ENCODE peak calls at places on chromosome 13, in six cellular contexts. One of them, this sample, is unnamed.

GRCh38 chr13:51643882-51644281 is 59.6 kb downstream of the WDFY2 start:
- DNase-seq in progenitor cell of endocrine pancreas: no peak
- DNase-seq in midbrain: no peak
- DNase-seq in activated T-helper 2 cell treated with anti-CD3 and anti-CD28 coated beads, Interferon-gamma antibody, Interleukin-2, Interleukin-4, amounts not matched to agents 10 μg/mL and 5 μg/mL and 100 μg/mL, durations not matched to agents 14 hours and 24 hours and 36 hours: no peak
- DNase-seq in astrocyte of the spinal cord: peak
- DNase-seq in DMS 273 treated with DMSO at 0.1 percent for 48 hours: no peak
- DNase-seq in this sample: no peak

GRCh38 chr13:59494560-59494970 is 669.2 kb downstream of the DIAPH3 start:
- DNase-seq in midbrain: no peak
- DNase-seq in DMS 273 treated with DMSO at 0.1 percent for 48 hours: peak
- DNase-seq in activated T-helper 2 cell treated with anti-CD3 and anti-CD28 coated beads, Interferon-gamma antibody, Interleukin-2, Interleukin-4, amounts not matched to agents 10 μg/mL and 5 μg/mL and 100 μg/mL, durations not matched to agents 14 hours and 24 hours and 36 hours: no peak
- DNase-seq in astrocyte of the spinal cord: peak
- DNase-seq in progenitor cell of endocrine pancreas: no peak
- DNase-seq in this sample: no peak

GRCh38 chr13:29266261-29266660 is 329.2 kb downstream of the SLC7A1 start:
- DNase-seq in progenitor cell of endocrine pancreas: no peak
- DNase-seq in midbrain: no peak
- DNase-seq in activated T-helper 2 cell treated with anti-CD3 and anti-CD28 coated beads, Interferon-gamma antibody, Interleukin-2, Interleukin-4, amounts not matched to agents 10 μg/mL and 5 μg/mL and 100 μg/mL, durations not matched to agents 14 hours and 24 hours and 36 hours: no peak
- DNase-seq in DMS 273 treated with DMSO at 0.1 percent for 48 hours: no peak
- DNase-seq in astrocyte of the spinal cord: no peak
- DNase-seq in this sample: no peak

GRCh38 chr13:98393873-98394272 is 183.0 kb downstream of the STK24 start:
- DNase-seq in astrocyte of the spinal cord: no peak
- DNase-seq in DMS 273 treated with DMSO at 0.1 percent for 48 hours: no peak
- DNase-seq in activated T-helper 2 cell treated with anti-CD3 and anti-CD28 coated beads, Interferon-gamma antibody, Interleukin-2, Interleukin-4, amounts not matched to agents 10 μg/mL and 5 μg/mL and 100 μg/mL, durations not matched to agents 14 hours and 24 hours and 36 hours: no peak
- DNase-seq in midbrain: peak
- DNase-seq in progenitor cell of endocrine pancreas: no peak
- DNase-seq in this sample: no peak

GRCh38 chr13:93771782-93772181 is 545.2 kb downstream of the GPC6 start:
- DNase-seq in activated T-helper 2 cell treated with anti-CD3 and anti-CD28 coated beads, Interferon-gamma antibody, Interleukin-2, Interleukin-4, amounts not matched to agents 10 μg/mL and 5 μg/mL and 100 μg/mL, durations not matched to agents 14 hours and 24 hours and 36 hours: no peak
- DNase-seq in progenitor cell of endocrine pancreas: no peak
- DNase-seq in astrocyte of the spinal cord: no peak
- DNase-seq in DMS 273 treated with DMSO at 0.1 percent for 48 hours: no peak
- DNase-seq in midbrain: no peak
- DNase-seq in this sample: no peak

GRCh38 chr13:19185865-19186645 is 4.4 kb upstream of the TUBA3C start:
- DNase-seq in activated T-helper 2 cell treated with anti-CD3 and anti-CD28 coated beads, Interferon-gamma antibody, Interleukin-2, Interleukin-4, amounts not matched to agents 10 μg/mL and 5 μg/mL and 100 μg/mL, durations not matched to agents 14 hours and 24 hours and 36 hours: no peak
- DNase-seq in DMS 273 treated with DMSO at 0.1 percent for 48 hours: no peak
- DNase-seq in astrocyte of the spinal cord: no peak
- DNase-seq in progenitor cell of endocrine pancreas: no peak
- DNase-seq in midbrain: no peak
- DNase-seq in this sample: no peak

GRCh38 chr13:112928020-112928931 is 40.7 kb upstream of the MCF2L start:
- DNase-seq in activated T-helper 2 cell treated with anti-CD3 and anti-CD28 coated beads, Interferon-gamma antibody, Interleukin-2, Interleukin-4, amounts not matched to agents 10 μg/mL and 5 μg/mL and 100 μg/mL, durations not matched to agents 14 hours and 24 hours and 36 hours: no peak
- DNase-seq in progenitor cell of endocrine pancreas: no peak
- DNase-seq in astrocyte of the spinal cord: no peak
- DNase-seq in DMS 273 treated with DMSO at 0.1 percent for 48 hours: no peak
- DNase-seq in midbrain: no peak
- DNase-seq in this sample: no peak

GRCh38 chr13:114143806-114144605 is 11.6 kb upstream of the RASA3 start:
- DNase-seq in DMS 273 treated with DMSO at 0.1 percent for 48 hours: no peak
- DNase-seq in midbrain: no peak
- DNase-seq in progenitor cell of endocrine pancreas: no peak
- DNase-seq in activated T-helper 2 cell treated with anti-CD3 and anti-CD28 coated beads, Interferon-gamma antibody, Interleukin-2, Interleukin-4, amounts not matched to agents 10 μg/mL and 5 μg/mL and 100 μg/mL, durations not matched to agents 14 hours and 24 hours and 36 hours: no peak
- DNase-seq in astrocyte of the spinal cord: no peak
- DNase-seq in this sample: peak

GRCh38 chr13:81487151-81487550 is 1146.2 kb upstream of the SPRY2 start:
- DNase-seq in DMS 273 treated with DMSO at 0.1 percent for 48 hours: peak
- DNase-seq in activated T-helper 2 cell treated with anti-CD3 and anti-CD28 coated beads, Interferon-gamma antibody, Interleukin-2, Interleukin-4, amounts not matched to agents 10 μg/mL and 5 μg/mL and 100 μg/mL, durations not matched to agents 14 hours and 24 hours and 36 hours: no peak
- DNase-seq in progenitor cell of endocrine pancreas: no peak
- DNase-seq in astrocyte of the spinal cord: peak
- DNase-seq in midbrain: peak
- DNase-seq in this sample: peak

GRCh38 chr13:32548837-32549236 is 10.2 kb upstream of the N4BP2L2 start:
- DNase-seq in activated T-helper 2 cell treated with anti-CD3 and anti-CD28 coated beads, Interferon-gamma antibody, Interleukin-2, Interleukin-4, amounts not matched to agents 10 μg/mL and 5 μg/mL and 100 μg/mL, durations not matched to agents 14 hours and 24 hours and 36 hours: no peak
- DNase-seq in progenitor cell of endocrine pancreas: no peak
- DNase-seq in DMS 273 treated with DMSO at 0.1 percent for 48 hours: no peak
- DNase-seq in astrocyte of the spinal cord: no peak
- DNase-seq in midbrain: no peak
- DNase-seq in this sample: no peak

GRCh38 chr13:85864963-85865530 is 65.8 kb upstream of the SLITRK6 start:
- DNase-seq in DMS 273 treated with DMSO at 0.1 percent for 48 hours: no peak
- DNase-seq in progenitor cell of endocrine pancreas: no peak
- DNase-seq in activated T-helper 2 cell treated with anti-CD3 and anti-CD28 coated beads, Interferon-gamma antibody, Interleukin-2, Interleukin-4, amounts not matched to agents 10 μg/mL and 5 μg/mL and 100 μg/mL, durations not matched to agents 14 hours and 24 hours and 36 hours: no peak
- DNase-seq in astrocyte of the spinal cord: peak
- DNase-seq in midbrain: peak
- DNase-seq in this sample: no peak

GRCh38 chr13:24997367-24997967 is 98.5 kb upstream of the PABPC3 start:
- DNase-seq in DMS 273 treated with DMSO at 0.1 percent for 48 hours: no peak
- DNase-seq in activated T-helper 2 cell treated with anti-CD3 and anti-CD28 coated beads, Interferon-gamma antibody, Interleukin-2, Interleukin-4, amounts not matched to agents 10 μg/mL and 5 μg/mL and 100 μg/mL, durations not matched to agents 14 hours and 24 hours and 36 hours: no peak
- DNase-seq in astrocyte of the spinal cord: peak
- DNase-seq in midbrain: peak
- DNase-seq in progenitor cell of endocrine pancreas: no peak
- DNase-seq in this sample: no peak

GRCh38 chr13:39510296-39510695 is 92.7 kb downstream of the LHFPL6 start:
- DNase-seq in midbrain: no peak
- DNase-seq in activated T-helper 2 cell treated with anti-CD3 and anti-CD28 coated beads, Interferon-gamma antibody, Interleukin-2, Interleukin-4, amounts not matched to agents 10 μg/mL and 5 μg/mL and 100 μg/mL, durations not matched to agents 14 hours and 24 hours and 36 hours: no peak
- DNase-seq in DMS 273 treated with DMSO at 0.1 percent for 48 hours: no peak
- DNase-seq in astrocyte of the spinal cord: no peak
- DNase-seq in progenitor cell of endocrine pancreas: no peak
- DNase-seq in this sample: no peak

GRCh38 chr13:43153436-43154082 is 130.2 kb downstream of the DNAJC15 start:
- DNase-seq in astrocyte of the spinal cord: peak
- DNase-seq in progenitor cell of endocrine pancreas: no peak
- DNase-seq in activated T-helper 2 cell treated with anti-CD3 and anti-CD28 coated beads, Interferon-gamma antibody, Interleukin-2, Interleukin-4, amounts not matched to agents 10 μg/mL and 5 μg/mL and 100 μg/mL, durations not matched to agents 14 hours and 24 hours and 36 hours: no peak
- DNase-seq in midbrain: no peak
- DNase-seq in DMS 273 treated with DMSO at 0.1 percent for 48 hours: no peak
- DNase-seq in this sample: no peak

GRCh38 chr13:28347456-28348371 is 147.2 kb downstream of the FLT1 start:
- DNase-seq in astrocyte of the spinal cord: no peak
- DNase-seq in DMS 273 treated with DMSO at 0.1 percent for 48 hours: no peak
- DNase-seq in midbrain: no peak
- DNase-seq in progenitor cell of endocrine pancreas: no peak
- DNase-seq in activated T-helper 2 cell treated with anti-CD3 and anti-CD28 coated beads, Interferon-gamma antibody, Interleukin-2, Interleukin-4, amounts not matched to agents 10 μg/mL and 5 μg/mL and 100 μg/mL, durations not matched to agents 14 hours and 24 hours and 36 hours: no peak
- DNase-seq in this sample: no peak

GRCh38 chr13:43058318-43058674 is 34.9 kb downstream of the DNAJC15 start:
- DNase-seq in activated T-helper 2 cell treated with anti-CD3 and anti-CD28 coated beads, Interferon-gamma antibody, Interleukin-2, Interleukin-4, amounts not matched to agents 10 μg/mL and 5 μg/mL and 100 μg/mL, durations not matched to agents 14 hours and 24 hours and 36 hours: no peak
- DNase-seq in progenitor cell of endocrine pancreas: no peak
- DNase-seq in astrocyte of the spinal cord: peak
- DNase-seq in DMS 273 treated with DMSO at 0.1 percent for 48 hours: no peak
- DNase-seq in midbrain: no peak
- DNase-seq in this sample: no peak

GRCh38 chr13:40069173-40070044 is 413.9 kb downstream of the COG6 start:
- DNase-seq in progenitor cell of endocrine pancreas: peak
- DNase-seq in activated T-helper 2 cell treated with anti-CD3 and anti-CD28 coated beads, Interferon-gamma antibody, Interleukin-2, Interleukin-4, amounts not matched to agents 10 μg/mL and 5 μg/mL and 100 μg/mL, durations not matched to agents 14 hours and 24 hours and 36 hours: peak
- DNase-seq in DMS 273 treated with DMSO at 0.1 percent for 48 hours: no peak
- DNase-seq in astrocyte of the spinal cord: peak
- DNase-seq in midbrain: peak
- DNase-seq in this sample: peak

GRCh38 chr13:111511805-111512504 is 191.5 kb downstream of the TEX29 start:
- DNase-seq in DMS 273 treated with DMSO at 0.1 percent for 48 hours: no peak
- DNase-seq in activated T-helper 2 cell treated with anti-CD3 and anti-CD28 coated beads, Interferon-gamma antibody, Interleukin-2, Interleukin-4, amounts not matched to agents 10 μg/mL and 5 μg/mL and 100 μg/mL, durations not matched to agents 14 hours and 24 hours and 36 hours: no peak
- DNase-seq in astrocyte of the spinal cord: no peak
- DNase-seq in midbrain: no peak
- DNase-seq in progenitor cell of endocrine pancreas: no peak
- DNase-seq in this sample: no peak

GRCh38 chr13:49374585-49375290 is 69.1 kb downstream of the CAB39L start:
- DNase-seq in progenitor cell of endocrine pancreas: no peak
- DNase-seq in midbrain: no peak
- DNase-seq in DMS 273 treated with DMSO at 0.1 percent for 48 hours: no peak
- DNase-seq in activated T-helper 2 cell treated with anti-CD3 and anti-CD28 coated beads, Interferon-gamma antibody, Interleukin-2, Interleukin-4, amounts not matched to agents 10 μg/mL and 5 μg/mL and 100 μg/mL, durations not matched to agents 14 hours and 24 hours and 36 hours: no peak
- DNase-seq in astrocyte of the spinal cord: peak
- DNase-seq in this sample: no peak

GRCh38 chr13:33686772-33687480 is 131.0 kb upstream of the RFC3 start:
- DNase-seq in midbrain: no peak
- DNase-seq in activated T-helper 2 cell treated with anti-CD3 and anti-CD28 coated beads, Interferon-gamma antibody, Interleukin-2, Interleukin-4, amounts not matched to agents 10 μg/mL and 5 μg/mL and 100 μg/mL, durations not matched to agents 14 hours and 24 hours and 36 hours: no peak
- DNase-seq in progenitor cell of endocrine pancreas: no peak
- DNase-seq in astrocyte of the spinal cord: no peak
- DNase-seq in DMS 273 treated with DMSO at 0.1 percent for 48 hours: no peak
- DNase-seq in this sample: no peak

GRCh38 chr13:48302920-48303330 is 626 bp upstream of the RB1 start:
- DNase-seq in progenitor cell of endocrine pancreas: no peak
- DNase-seq in midbrain: peak
- DNase-seq in astrocyte of the spinal cord: no peak
- DNase-seq in activated T-helper 2 cell treated with anti-CD3 and anti-CD28 coated beads, Interferon-gamma antibody, Interleukin-2, Interleukin-4, amounts not matched to agents 10 μg/mL and 5 μg/mL and 100 μg/mL, durations not matched to agents 14 hours and 24 hours and 36 hours: no peak
- DNase-seq in DMS 273 treated with DMSO at 0.1 percent for 48 hours: no peak
- DNase-seq in this sample: no peak

GRCh38 chr13:49551245-49551644 is 34.1 kb downstream of the RCBTB1 start:
- DNase-seq in DMS 273 treated with DMSO at 0.1 percent for 48 hours: no peak
- DNase-seq in progenitor cell of endocrine pancreas: no peak
- DNase-seq in activated T-helper 2 cell treated with anti-CD3 and anti-CD28 coated beads, Interferon-gamma antibody, Interleukin-2, Interleukin-4, amounts not matched to agents 10 μg/mL and 5 μg/mL and 100 μg/mL, durations not matched to agents 14 hours and 24 hours and 36 hours: no peak
- DNase-seq in astrocyte of the spinal cord: no peak
- DNase-seq in midbrain: no peak
- DNase-seq in this sample: no peak

GRCh38 chr13:89827552-89827951 is 1519.9 kb upstream of the MIR17HG start:
- DNase-seq in progenitor cell of endocrine pancreas: no peak
- DNase-seq in astrocyte of the spinal cord: no peak
- DNase-seq in activated T-helper 2 cell treated with anti-CD3 and anti-CD28 coated beads, Interferon-gamma antibody, Interleukin-2, Interleukin-4, amounts not matched to agents 10 μg/mL and 5 μg/mL and 100 μg/mL, durations not matched to agents 14 hours and 24 hours and 36 hours: no peak
- DNase-seq in midbrain: peak
- DNase-seq in DMS 273 treated with DMSO at 0.1 percent for 48 hours: no peak
- DNase-seq in this sample: no peak

GRCh38 chr13:27820524-27821482 is 28.5 kb downstream of the GSX1 start:
- DNase-seq in astrocyte of the spinal cord: no peak
- DNase-seq in midbrain: no peak
- DNase-seq in progenitor cell of endocrine pancreas: no peak
- DNase-seq in DMS 273 treated with DMSO at 0.1 percent for 48 hours: no peak
- DNase-seq in activated T-helper 2 cell treated with anti-CD3 and anti-CD28 coated beads, Interferon-gamma antibody, Interleukin-2, Interleukin-4, amounts not matched to agents 10 μg/mL and 5 μg/mL and 100 μg/mL, durations not matched to agents 14 hours and 24 hours and 36 hours: no peak
- DNase-seq in this sample: no peak

GRCh38 chr13:110186221-110186838 is 120.6 kb downstream of the COL4A1 start:
- DNase-seq in astrocyte of the spinal cord: no peak
- DNase-seq in activated T-helper 2 cell treated with anti-CD3 and anti-CD28 coated beads, Interferon-gamma antibody, Interleukin-2, Interleukin-4, amounts not matched to agents 10 μg/mL and 5 μg/mL and 100 μg/mL, durations not matched to agents 14 hours and 24 hours and 36 hours: no peak
- DNase-seq in DMS 273 treated with DMSO at 0.1 percent for 48 hours: no peak
- DNase-seq in midbrain: no peak
- DNase-seq in progenitor cell of endocrine pancreas: no peak
- DNase-seq in this sample: no peak

GRCh38 chr13:91153372-91153771 is 194.1 kb upstream of the MIR17HG start:
- DNase-seq in activated T-helper 2 cell treated with anti-CD3 and anti-CD28 coated beads, Interferon-gamma antibody, Interleukin-2, Interleukin-4, amounts not matched to agents 10 μg/mL and 5 μg/mL and 100 μg/mL, durations not matched to agents 14 hours and 24 hours and 36 hours: no peak
- DNase-seq in astrocyte of the spinal cord: peak
- DNase-seq in midbrain: no peak
- DNase-seq in DMS 273 treated with DMSO at 0.1 percent for 48 hours: no peak
- DNase-seq in progenitor cell of endocrine pancreas: no peak
- DNase-seq in this sample: no peak

GRCh38 chr13:72458701-72459100 is 268.7 kb downstream of the MZT1 start:
- DNase-seq in DMS 273 treated with DMSO at 0.1 percent for 48 hours: peak
- DNase-seq in activated T-helper 2 cell treated with anti-CD3 and anti-CD28 coated beads, Interferon-gamma antibody, Interleukin-2, Interleukin-4, amounts not matched to agents 10 μg/mL and 5 μg/mL and 100 μg/mL, durations not matched to agents 14 hours and 24 hours and 36 hours: no peak
- DNase-seq in astrocyte of the spinal cord: peak
- DNase-seq in progenitor cell of endocrine pancreas: no peak
- DNase-seq in midbrain: no peak
- DNase-seq in this sample: no peak

GRCh38 chr13:74305876-74306275 is 171.7 kb upstream of the KLF12 start:
- DNase-seq in astrocyte of the spinal cord: no peak
- DNase-seq in DMS 273 treated with DMSO at 0.1 percent for 48 hours: no peak
- DNase-seq in progenitor cell of endocrine pancreas: no peak
- DNase-seq in midbrain: no peak
- DNase-seq in activated T-helper 2 cell treated with anti-CD3 and anti-CD28 coated beads, Interferon-gamma antibody, Interleukin-2, Interleukin-4, amounts not matched to agents 10 μg/mL and 5 μg/mL and 100 μg/mL, durations not matched to agents 14 hours and 24 hours and 36 hours: no peak
- DNase-seq in this sample: no peak

GRCh38 chr13:78759704-78760103 is 100.7 kb upstream of the OBI1 start:
- DNase-seq in DMS 273 treated with DMSO at 0.1 percent for 48 hours: no peak
- DNase-seq in progenitor cell of endocrine pancreas: no peak
- DNase-seq in activated T-helper 2 cell treated with anti-CD3 and anti-CD28 coated beads, Interferon-gamma antibody, Interleukin-2, Interleukin-4, amounts not matched to agents 10 μg/mL and 5 μg/mL and 100 μg/mL, durations not matched to agents 14 hours and 24 hours and 36 hours: no peak
- DNase-seq in midbrain: no peak
- DNase-seq in astrocyte of the spinal cord: no peak
- DNase-seq in this sample: no peak

GRCh38 chr13:71866173-71867091 is 572 bp downstream of the DACH1 start:
- DNase-seq in midbrain: no peak
- DNase-seq in activated T-helper 2 cell treated with anti-CD3 and anti-CD28 coated beads, Interferon-gamma antibody, Interleukin-2, Interleukin-4, amounts not matched to agents 10 μg/mL and 5 μg/mL and 100 μg/mL, durations not matched to agents 14 hours and 24 hours and 36 hours: no peak
- DNase-seq in astrocyte of the spinal cord: no peak
- DNase-seq in DMS 273 treated with DMSO at 0.1 percent for 48 hours: no peak
- DNase-seq in progenitor cell of endocrine pancreas: peak
- DNase-seq in this sample: peak

GRCh38 chr13:42348576-42348975 is 76.6 kb downstream of the AKAP11 start:
- DNase-seq in midbrain: no peak
- DNase-seq in activated T-helper 2 cell treated with anti-CD3 and anti-CD28 coated beads, Interferon-gamma antibody, Interleukin-2, Interleukin-4, amounts not matched to agents 10 μg/mL and 5 μg/mL and 100 μg/mL, durations not matched to agents 14 hours and 24 hours and 36 hours: no peak
- DNase-seq in DMS 273 treated with DMSO at 0.1 percent for 48 hours: no peak
- DNase-seq in astrocyte of the spinal cord: no peak
- DNase-seq in progenitor cell of endocrine pancreas: no peak
- DNase-seq in this sample: no peak

GRCh38 chr13:106498158-106498557 is 37.3 kb downstream of the EFNB2 start:
- DNase-seq in astrocyte of the spinal cord: no peak
- DNase-seq in DMS 273 treated with DMSO at 0.1 percent for 48 hours: no peak
- DNase-seq in progenitor cell of endocrine pancreas: no peak
- DNase-seq in activated T-helper 2 cell treated with anti-CD3 and anti-CD28 coated beads, Interferon-gamma antibody, Interleukin-2, Interleukin-4, amounts not matched to agents 10 μg/mL and 5 μg/mL and 100 μg/mL, durations not matched to agents 14 hours and 24 hours and 36 hours: no peak
- DNase-seq in midbrain: peak
- DNase-seq in this sample: no peak

GRCh38 chr13:35144496-35144895 is 202.4 kb downstream of the NBEA start:
- DNase-seq in progenitor cell of endocrine pancreas: no peak
- DNase-seq in midbrain: no peak
- DNase-seq in activated T-helper 2 cell treated with anti-CD3 and anti-CD28 coated beads, Interferon-gamma antibody, Interleukin-2, Interleukin-4, amounts not matched to agents 10 μg/mL and 5 μg/mL and 100 μg/mL, durations not matched to agents 14 hours and 24 hours and 36 hours: no peak
- DNase-seq in astrocyte of the spinal cord: no peak
- DNase-seq in DMS 273 treated with DMSO at 0.1 percent for 48 hours: no peak
- DNase-seq in this sample: no peak

GRCh38 chr13:24777171-24777570 is 13.2 kb downstream of the RNF17 start:
- DNase-seq in midbrain: no peak
- DNase-seq in activated T-helper 2 cell treated with anti-CD3 and anti-CD28 coated beads, Interferon-gamma antibody, Interleukin-2, Interleukin-4, amounts not matched to agents 10 μg/mL and 5 μg/mL and 100 μg/mL, durations not matched to agents 14 hours and 24 hours and 36 hours: no peak
- DNase-seq in progenitor cell of endocrine pancreas: no peak
- DNase-seq in astrocyte of the spinal cord: no peak
- DNase-seq in DMS 273 treated with DMSO at 0.1 percent for 48 hours: no peak
- DNase-seq in this sample: no peak

GRCh38 chr13:23656637-23657036 is 86.4 kb downstream of the TNFRSF19 start:
- DNase-seq in astrocyte of the spinal cord: peak
- DNase-seq in midbrain: no peak
- DNase-seq in activated T-helper 2 cell treated with anti-CD3 and anti-CD28 coated beads, Interferon-gamma antibody, Interleukin-2, Interleukin-4, amounts not matched to agents 10 μg/mL and 5 μg/mL and 100 μg/mL, durations not matched to agents 14 hours and 24 hours and 36 hours: no peak
- DNase-seq in DMS 273 treated with DMSO at 0.1 percent for 48 hours: peak
- DNase-seq in progenitor cell of endocrine pancreas: no peak
- DNase-seq in this sample: no peak

GRCh38 chr13:62473190-62473943 is 1057.7 kb upstream of the PCDH20 start:
- DNase-seq in astrocyte of the spinal cord: no peak
- DNase-seq in DMS 273 treated with DMSO at 0.1 percent for 48 hours: no peak
- DNase-seq in progenitor cell of endocrine pancreas: no peak
- DNase-seq in activated T-helper 2 cell treated with anti-CD3 and anti-CD28 coated beads, Interferon-gamma antibody, Interleukin-2, Interleukin-4, amounts not matched to agents 10 μg/mL and 5 μg/mL and 100 μg/mL, durations not matched to agents 14 hours and 24 hours and 36 hours: no peak
- DNase-seq in midbrain: no peak
- DNase-seq in this sample: no peak

GRCh38 chr13:66446413-66446812 is 783.7 kb downstream of the PCDH9 start:
- DNase-seq in DMS 273 treated with DMSO at 0.1 percent for 48 hours: no peak
- DNase-seq in midbrain: no peak
- DNase-seq in activated T-helper 2 cell treated with anti-CD3 and anti-CD28 coated beads, Interferon-gamma antibody, Interleukin-2, Interleukin-4, amounts not matched to agents 10 μg/mL and 5 μg/mL and 100 μg/mL, durations not matched to agents 14 hours and 24 hours and 36 hours: no peak
- DNase-seq in astrocyte of the spinal cord: no peak
- DNase-seq in progenitor cell of endocrine pancreas: no peak
- DNase-seq in this sample: no peak

GRCh38 chr13:76820759-76821158 is 65.4 kb downstream of the KCTD12 start:
- DNase-seq in midbrain: no peak
- DNase-seq in astrocyte of the spinal cord: no peak
- DNase-seq in progenitor cell of endocrine pancreas: no peak
- DNase-seq in activated T-helper 2 cell treated with anti-CD3 and anti-CD28 coated beads, Interferon-gamma antibody, Interleukin-2, Interleukin-4, amounts not matched to agents 10 μg/mL and 5 μg/mL and 100 μg/mL, durations not matched to agents 14 hours and 24 hours and 36 hours: no peak
- DNase-seq in DMS 273 treated with DMSO at 0.1 percent for 48 hours: no peak
- DNase-seq in this sample: no peak

GRCh38 chr13:83722443-83722842 is 159.8 kb downstream of the SLITRK1 start:
- DNase-seq in astrocyte of the spinal cord: no peak
- DNase-seq in progenitor cell of endocrine pancreas: no peak
- DNase-seq in midbrain: no peak
- DNase-seq in DMS 273 treated with DMSO at 0.1 percent for 48 hours: no peak
- DNase-seq in activated T-helper 2 cell treated with anti-CD3 and anti-CD28 coated beads, Interferon-gamma antibody, Interleukin-2, Interleukin-4, amounts not matched to agents 10 μg/mL and 5 μg/mL and 100 μg/mL, durations not matched to agents 14 hours and 24 hours and 36 hours: no peak
- DNase-seq in this sample: no peak

This sample was measured in ecto neural progenitor cell.